ENCODE peak calls at places on chromosomes 7 and 10, in seven cellular contexts. V is amniotic stem cell; Z is progenitor cell of endocrine pancreas; J is left kidney; W is stimulated activated effector memory CD8-positive, alpha-beta T cell treated with anti-CD3 and anti-CD28 coated beads, Interleukin-12 subunit alpha, Interleukin-12 subunit beta, amount 100 ng/mL, for 72 hours; G is CD4-positive, CD25-positive, alpha-beta regulatory T cell; X is hepatocyte. M is an unnamed sample.

GRCh38 chr10:50575477-50576244 is 48.1 kb downstream of the SGMS1 start:
- DNase-seq in V (no peak), Z (no peak), J (no peak), W (no peak), G (no peak), X (no peak), M (no peak)

GRCh38 chr7:80833289-80834104 is 85.4 kb downstream of the SEMA3C start:
- DNase-seq in V (no peak), Z (no peak), J (peak; percentile 76), W (no peak), G (no peak), X (no peak), M (no peak)

GRCh38 chr7:143042159-143042820 is 9.9 kb upstream of the OR6V1 start:
- DNase-seq in V (peak; percentile 68), Z (no peak), J (no peak), W (no peak), G (no peak), X (peak; percentile 16), M (peak; percentile 7)

GRCh38 chr10:8061274-8062211 is 7.1 kb downstream of the GATA3 start:
- DNase-seq in V (no peak), Z (no peak), J (peak; percentile 83), W (no peak), G (peak; percentile 73), X (no peak), M (no peak)

GRCh38 chr10:132881186-132881920 is 61.0 kb downstream of the CFAP46 start:
- DNase-seq in V (no peak), Z (no peak), J (no peak), W (no peak), G (no peak), X (no peak), M (no peak)

GRCh38 chr7:78167825-78168224 is 369.3 kb downstream of the PHTF2 start:
- DNase-seq in V (no peak), Z (no peak), J (no peak), W (no peak), G (no peak), X (no peak), M (no peak)

GRCh38 chr7:17564678-17565209 is 266.3 kb downstream of the AHR start:
- DNase-seq in V (no peak), Z (no peak), J (no peak), W (no peak), G (no peak), X (no peak), M (no peak)

GRCh38 chr7:4712371-4713182 is 30.5 kb downstream of the FOXK1 start:
- DNase-seq in V (no peak), Z (no peak), J (peak; percentile 58), W (no peak), G (no peak), X (peak; percentile 66), M (peak; percentile 76)

GRCh38 chr7:21253740-21254687 is 173.9 kb upstream of the SP4 start:
- DNase-seq in V (no peak), Z (peak; percentile 46), J (peak; percentile 95), W (peak; percentile 15), G (peak; percentile 7), X (peak; percentile 87), M (peak; percentile 48)

GRCh38 chr7:112132123-112132694 is 74.0 kb downstream of the DOCK4 start:
- DNase-seq in V (no peak), Z (no peak), J (peak; percentile 68), W (no peak), G (no peak), X (no peak), M (peak; percentile 69)

GRCh38 chr7:108088729-108089128 is 41.4 kb downstream of the LAMB4 start:
- DNase-seq in V (no peak), Z (no peak), J (no peak), W (no peak), G (no peak), X (no peak), M (no peak)

M was measured in HepG2.